ENCODE peak calls at places on chromosomes 7 and 10, in four cellular contexts. N is H9, P is MM.1S, V is PC-3. O is an unnamed sample.

GRCh38 chr10:66455304-66455703 is 470.5 kb upstream of the LRRTM3 start:
- DNase-seq in N (no peak), P (peak; percentile 18), V (peak; percentile 54), O (no peak)

GRCh38 chr10:61463035-61463909 is 10.1 kb upstream of the TMEM26 start:
- DNase-seq in N (no peak), P (no peak), V (peak; percentile 90), O (no peak)

GRCh38 chr7:55490099-55490498 is 82.2 kb downstream of the VOPP1 start:
- DNase-seq in N (no peak), P (no peak), V (no peak), O (no peak)

GRCh38 chr7:47501406-47501805 is 80.5 kb downstream of the TNS3 start:
- DNase-seq in N (no peak), P (no peak), V (no peak), O (no peak)

GRCh38 chr7:4613855-4614548 is 68.1 kb upstream of the FOXK1 start:
- DNase-seq in N (no peak), P (no peak), V (no peak), O (no peak)

GRCh38 chr10:101134299-101135127 is 3.4 kb downstream of the TLX1 start:
- DNase-seq in N (no peak), P (no peak), V (no peak), O (no peak)

GRCh38 chr7:91348686-91349085 is 84.5 kb downstream of the FZD1 start:
- DNase-seq in N (no peak), P (no peak), V (no peak), O (no peak)

GRCh38 chr7:98250789-98251188 is 1.2 kb downstream of the TECPR1 start:
- DNase-seq in N (no peak), P (peak; percentile 67), V (peak; percentile 21), O (peak; percentile 38)

GRCh38 chr10:127911218-127911866 is 4.4 kb downstream of the PTPRE start:
- DNase-seq in N (no peak), P (no peak), V (no peak), O (no peak)

GRCh38 chr10:107618461-107619093 is 454.1 kb upstream of the SORCS1 start:
- DNase-seq in N (no peak), P (no peak), V (peak; percentile 62), O (no peak)

GRCh38 chr10:103648231-103648950 is 154.9 kb downstream of the NEURL1 start:
- DNase-seq in N (no peak), P (no peak), V (no peak), O (no peak)

GRCh38 chr10:132467464-132468149 is 70.0 kb upstream of the INPP5A start:
- DNase-seq in N (no peak), P (no peak), V (no peak), O (no peak)

GRCh38 chr7:113321201-113321600 is 202.8 kb upstream of the SMIM30 start:
- DNase-seq in N (no peak), P (no peak), V (no peak), O (no peak)

GRCh38 chr7:120402368-120402767 is 129.4 kb downstream of the KCND2 start:
- DNase-seq in N (no peak), P (peak; percentile 44), V (peak; percentile 71), O (no peak)

GRCh38 chr10:33955676-33956075 is 621.2 kb upstream of the NRP1 start:
- DNase-seq in N (no peak), P (no peak), V (peak; percentile 37), O (no peak)

GRCh38 chr7:156792611-156793010 is 100.4 kb downstream of the LMBR1 start:
- DNase-seq in N (no peak), P (no peak), V (no peak), O (no peak)

GRCh38 chr7:130896051-130896881 is 162.3 kb upstream of the KLF14 start:
- DNase-seq in N (no peak), P (no peak), V (no peak), O (no peak)

GRCh38 chr10:112775892-112776679 is 174.0 kb upstream of the TCF7L2 start:
- DNase-seq in N (no peak), P (no peak), V (peak; percentile 34), O (no peak)

GRCh38 chr10:24469993-24470392 is 253.7 kb downstream of the ARHGAP21 start:
- DNase-seq in N (no peak), P (no peak), V (peak; percentile 89), O (no peak)

DNA sequence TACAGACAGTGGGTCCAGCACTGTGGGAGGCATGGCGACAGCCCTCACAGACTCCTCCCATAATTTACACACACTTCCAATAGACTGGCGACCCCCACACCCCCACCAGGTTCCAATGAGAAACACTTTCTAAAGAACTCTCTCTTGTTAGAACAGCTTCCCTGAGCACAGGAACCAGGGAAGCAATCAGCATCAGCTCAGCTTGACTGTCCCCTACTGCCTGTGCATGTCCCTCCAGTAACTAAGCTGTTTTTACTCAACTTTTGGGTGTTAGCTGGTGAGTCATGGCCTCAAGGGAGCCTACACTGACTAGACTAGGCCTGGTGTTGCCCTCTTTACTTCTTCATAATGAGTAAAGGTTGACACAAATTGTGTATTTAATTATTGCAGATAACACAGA is 32.6 kb upstream of the HERPUD2 start:
- DNase-seq in N (no peak), P (no peak), V (no peak), O (no peak)
- H2AFZ ChIP-seq in N (no peak overlapping the region), P (no peak overlapping the region), V (no peak overlapping the region), O (no peak overlapping the region)

DNA sequence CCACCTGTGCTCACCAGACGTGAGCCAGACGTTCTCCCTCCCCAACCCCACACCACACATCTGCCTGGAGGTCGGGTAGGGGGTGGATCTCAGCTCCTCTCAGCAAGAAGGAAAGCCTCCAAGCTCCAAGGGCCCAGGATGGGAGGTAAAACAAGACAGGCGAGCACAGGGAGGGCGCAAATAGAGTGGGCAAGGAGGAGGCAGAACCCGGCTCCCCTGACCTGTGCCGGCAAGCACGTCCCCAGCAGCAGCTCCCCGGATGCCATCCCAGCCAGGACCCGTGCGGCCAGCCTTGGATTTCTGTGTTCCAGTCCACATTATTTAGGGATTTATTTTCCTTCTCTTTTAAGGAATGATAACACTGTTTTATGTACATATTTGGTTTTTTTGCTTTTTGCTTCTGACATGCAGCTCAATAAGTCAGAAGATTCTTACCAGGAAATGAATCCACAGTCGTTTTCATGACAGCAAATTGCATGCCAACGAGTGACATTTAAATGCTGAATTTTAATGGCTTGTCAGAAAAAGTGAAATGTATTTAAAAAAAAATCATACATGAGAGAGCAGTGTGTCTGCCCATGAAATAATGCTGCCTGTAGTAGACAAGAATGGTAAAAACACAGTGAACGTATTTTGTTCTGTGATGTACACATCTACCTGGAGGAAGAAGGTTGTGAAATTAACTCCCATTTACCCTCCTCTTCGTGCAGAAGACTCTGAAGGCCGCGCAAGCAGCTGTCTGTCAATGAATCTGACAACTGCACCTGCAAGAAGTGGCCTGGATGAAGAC is 276.5 kb downstream of the PTPRN2 start:
- DNase-seq in N (peak; percentile 11), P (no peak), V (no peak), O (no peak)
- H3K9me3 ChIP-seq in N (peaks cover 8% of the 10 kb centered on the region), P (no peaks in the 10 kb centered on the region), V (no peaks in the 10 kb centered on the region), O (peaks cover 32% of the 10 kb centered on the region)

GRCh38 chr7:106600569-106601373 is 60.2 kb downstream of the CCDC71L start:
- DNase-seq in N (no peak), P (no peak), V (no peak), O (no peak)

GRCh38 chr7:106602062-106602461 is 58.9 kb downstream of the CCDC71L start:
- DNase-seq in N (no peak), P (no peak), V (no peak), O (no peak)

GRCh38 chr7:106604974-106605373 is 56.0 kb downstream of the CCDC71L start:
- DNase-seq in N (no peak), P (no peak), V (no peak), O (no peak)

GRCh38 chr7:106604303-106604918 is 56.5 kb downstream of the CCDC71L start:
- DNase-seq in N (no peak), P (peak; percentile 89), V (no peak), O (peak; percentile 52)

GRCh38 chr7:106603300-106603699 is 57.7 kb downstream of the CCDC71L start:
- DNase-seq in N (no peak), P (no peak), V (no peak), O (no peak)
- H2AFZ ChIP-seq in N (no peak overlapping the region), P (no peak overlapping the region), V (no peak overlapping the region), O (no peak overlapping the region)

GRCh38 chr10:23139677-23140076 is 44.3 kb downstream of the MSRB2 start:
- DNase-seq in N (no peak), P (no peak), V (no peak), O (no peak)
- H3K9me3 ChIP-seq in N (no peaks in the 10 kb centered on the region), P (no peaks in the 10 kb centered on the region), V (no peaks in the 10 kb centered on the region), O (no peaks in the 10 kb centered on the region)

DNA sequence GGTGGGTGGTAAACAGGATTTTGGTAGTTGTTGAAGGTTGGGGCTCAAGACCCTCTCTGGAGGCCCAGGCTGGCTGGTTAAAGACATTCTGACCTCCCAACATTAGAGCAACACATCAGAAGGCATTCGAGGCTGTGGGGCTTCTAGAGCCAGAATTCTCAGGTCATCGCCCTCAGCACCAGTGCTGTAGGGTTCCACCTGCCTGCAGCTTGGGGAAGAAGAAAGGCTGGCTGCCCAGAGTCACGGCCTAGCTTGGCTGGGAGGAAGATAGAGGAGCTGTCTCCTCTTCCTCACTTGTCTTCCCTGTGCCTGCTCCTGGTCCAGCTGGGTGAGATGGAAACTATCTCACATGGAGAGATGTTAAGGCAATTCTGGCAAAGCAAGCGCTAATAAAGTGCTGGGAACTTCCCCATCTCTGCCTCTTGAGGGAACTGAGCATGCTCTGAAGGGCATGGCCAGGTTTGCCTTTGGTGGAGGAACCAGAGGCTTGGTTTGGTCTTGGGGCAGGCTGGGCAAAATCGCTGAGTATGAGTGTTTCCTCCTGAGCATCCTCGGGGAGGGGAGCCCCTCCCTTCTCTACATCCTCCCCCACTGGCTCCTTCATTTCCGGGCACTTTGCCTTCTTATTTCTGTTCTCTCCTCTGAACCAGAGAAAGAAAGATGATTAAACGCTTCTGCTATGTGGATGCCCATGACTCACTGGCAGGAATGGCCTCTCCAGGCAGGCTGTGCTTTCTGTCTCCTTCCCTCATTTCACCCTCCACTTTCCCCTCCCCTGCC is 509.0 kb upstream of the PODXL start:
- DNase-seq in N (no peak), P (peak; percentile 81), V (peak; percentile 97), O (no peak)
- H2AFZ ChIP-seq in N (no peak overlapping the region), P (no peak overlapping the region), V (peak overlapping the region; percentile 60), O (no peak overlapping the region)

DNA sequence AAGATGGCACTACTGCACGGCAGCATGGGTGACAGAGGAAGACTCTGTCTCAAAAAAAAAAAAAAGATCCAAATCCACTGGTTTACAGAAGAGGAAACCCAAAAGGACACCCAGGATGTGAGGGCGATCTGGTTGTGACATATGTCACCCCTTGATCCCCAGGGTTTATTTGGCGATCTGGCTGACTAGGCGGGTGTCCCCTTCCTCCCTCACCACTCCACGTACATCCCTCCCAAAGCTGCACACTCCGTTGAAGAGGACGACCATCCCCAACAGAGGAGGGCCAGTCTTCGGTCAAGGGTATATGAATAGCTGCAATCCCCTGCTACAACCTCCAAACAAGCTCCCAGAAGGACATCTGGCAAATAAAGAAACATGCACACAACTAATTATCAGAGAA is 111.6 kb downstream of the HTR5A start:
- DNase-seq in N (no peak), P (no peak), V (no peak), O (no peak)
- H3K9me3 ChIP-seq in N (peaks cover 29% of the 10 kb centered on the region), P (no peaks in the 10 kb centered on the region), V (peaks cover 18% of the 10 kb centered on the region), O (peaks cover 28% of the 10 kb centered on the region)

O was measured in DND-41.